ENCODE peak calls at places on chromosomes 7 and 10, in five cellular contexts. R is testis, I is GM12865, N is OCI-LY7, F is sigmoid colon. E is an unnamed sample.

GRCh38 chr7:135194494-135195095 is 16.7 kb downstream of the WDR91 start:
- DNase-seq in R (no peak), I (no peak), N (no peak), F (no peak), E (no peak)

GRCh38 chr7:150323682-150324365 is 479 bp upstream of the ACTR3C start:
- DNase-seq in R (no peak), I (peak; percentile 24), N (no peak), F (no peak), E (no peak)

GRCh38 chr7:18320971-18321567 is 174.5 kb upstream of the HDAC9 start:
- DNase-seq in R (no peak), I (peak; percentile 59), N (peak; percentile 47), F (no peak), E (no peak)

GRCh38 chr7:79272938-79273337 is 180.5 kb downstream of the MAGI2 start:
- DNase-seq in R (no peak), I (no peak), N (no peak), F (no peak), E (no peak)

GRCh38 chr10:5416981-5417380 is 4.6 kb downstream of the NET1 start:
- DNase-seq in R (no peak), I (no peak), N (no peak), F (no peak), E (no peak)

GRCh38 chr10:103986360-103986759 is 19.4 kb downstream of the SLK start:
- DNase-seq in R (no peak), I (peak; percentile 27), N (no peak), F (no peak), E (no peak)

GRCh38 chr10:103062854-103063642 is 130.0 kb downstream of the NT5C2 start:
- DNase-seq in R (peak; percentile 54), I (no peak), N (no peak), F (no peak), E (no peak)

GRCh38 chr10:11018426-11018818 is 750 bp downstream of the CELF2 start:
- DNase-seq in R (peak; percentile 34), I (peak; percentile 31), N (no peak), F (peak; percentile 67), E (no peak)

GRCh38 chr7:100879685-100880261 is 4.9 kb downstream of the SRRT start:
- DNase-seq in R (no peak), I (no peak), N (no peak), F (no peak), E (no peak)